ENCODE peak calls at places on chromosomes 5 and 9, in seven cellular contexts. P is PC-9, F is fibroblast of lung, J is WTC11, K is hepatocyte, E is AG04449, D is dorsolateral prefrontal cortex. N is an unnamed sample.

GRCh38 chr9:93930070-93930469 is 25.1 kb downstream of the BARX1 start:
- DNase-seq in P (no peak), F (no peak), J (no peak), K (no peak), E (no peak), D (no peak), N (no peak)

GRCh38 chr5:73796164-73797141 is 170.5 kb downstream of the ARHGEF28 start:
- DNase-seq in P (peak), F (peak), J (no peak), K (peak), E (peak), D (no peak), N (peak)

GRCh38 chr9:130172161-130172857 is at the start of gene NCS1:
- DNase-seq in P (no peak), F (peak), J (peak), K (peak), E (no peak), D (peak), N (peak)

GRCh38 chr5:1799110-1799601 is 481 bp downstream of the MRPL36 start:
- DNase-seq in P (no peak), F (peak), J (no peak), K (peak), E (no peak), D (no peak), N (peak)

GRCh38 chr5:151697452-151697851 is 10.7 kb upstream of the SPARC start:
- DNase-seq in P (no peak), F (peak), J (no peak), K (no peak), E (no peak), D (no peak), N (no peak)

GRCh38 chr9:129617167-129617566 is 3.7 kb downstream of the C9orf50 start:
- DNase-seq in P (peak), F (peak), J (peak), K (peak), E (no peak), D (no peak), N (no peak)

GRCh38 chr5:60295423-60295822 is 401.9 kb upstream of the PDE4D start:
- DNase-seq in P (no peak), F (peak), J (peak), K (peak), E (no peak), D (no peak), N (peak)

GRCh38 chr5:74017112-74017511 is 391.1 kb downstream of the ARHGEF28 start:
- DNase-seq in P (peak), F (peak), J (no peak), K (peak), E (no peak), D (no peak), N (no peak)

GRCh38 chr9:126411225-126411947 is 84.8 kb downstream of the MVB12B start:
- DNase-seq in P (peak), F (peak), J (no peak), K (no peak), E (no peak), D (no peak), N (peak)

GRCh38 chr9:81556923-81557322 is 132.4 kb downstream of the TLE1 start:
- DNase-seq in P (no peak), F (no peak), J (no peak), K (no peak), E (no peak), D (no peak), N (no peak)

GRCh38 chr9:136511670-136512592 is 29.1 kb upstream of the SEC16A start:
- DNase-seq in P (no peak), F (no peak), J (no peak), K (no peak), E (no peak), D (peak), N (no peak)

GRCh38 chr5:1792842-1793266 is 6.8 kb downstream of the MRPL36 start:
- DNase-seq in P (no peak), F (peak), J (no peak), K (no peak), E (peak), D (peak), N (peak)

GRCh38 chr5:33824516-33825195 is 67.1 kb downstream of the ADAMTS12 start:
- DNase-seq in P (no peak), F (peak), J (no peak), K (no peak), E (peak), D (no peak), N (peak)

GRCh38 chr9:88653926-88654325 is 118.9 kb downstream of the NXNL2 start:
- DNase-seq in P (no peak), F (peak), J (no peak), K (no peak), E (no peak), D (no peak), N (no peak)

GRCh38 chr5:126031989-126032716 is 391.1 kb upstream of the GRAMD2B start:
- DNase-seq in P (no peak), F (peak), J (no peak), K (no peak), E (no peak), D (no peak), N (no peak)

GRCh38 chr5:116575635-116576042 is 1.0 kb upstream of the SEMA6A start:
- DNase-seq in P (no peak), F (no peak), J (peak), K (peak), E (no peak), D (peak), N (peak)

GRCh38 chr5:181261320-181262085 is 560 bp upstream of the TRIM52 start:
- DNase-seq in P (no peak), F (peak), J (peak), K (peak), E (no peak), D (peak), N (peak)

GRCh38 chr9:135179976-135180375 is 92.5 kb downstream of the OLFM1 start:
- DNase-seq in P (no peak), F (no peak), J (no peak), K (no peak), E (no peak), D (no peak), N (no peak)

GRCh38 chr9:107249131-107249533 is 33.9 kb upstream of the RAD23B start:
- DNase-seq in P (peak), F (peak), J (peak), K (no peak), E (no peak), D (no peak), N (no peak)

GRCh38 chr5:160959804-160960203 is 107.8 kb upstream of the ATP10B start:
- DNase-seq in P (peak), F (peak), J (no peak), K (peak), E (no peak), D (no peak), N (no peak)

GRCh38 chr5:37838152-37838932 is 1.5 kb downstream of the GDNF start:
- DNase-seq in P (no peak), F (peak), J (peak), K (peak), E (no peak), D (no peak), N (peak)

GRCh38 chr5:139517683-139518564 is 35.4 kb upstream of the STING1 start:
- DNase-seq in P (peak), F (peak), J (peak), K (peak), E (no peak), D (peak), N (peak)

GRCh38 chr9:105053209-105053652 is 125.3 kb upstream of the ABCA1 start:
- DNase-seq in P (peak), F (peak), J (no peak), K (peak), E (no peak), D (no peak), N (peak)

GRCh38 chr9:93827545-93828330 is 127.4 kb downstream of the BARX1 start:
- DNase-seq in P (no peak), F (peak), J (peak), K (peak), E (no peak), D (peak), N (peak)

GRCh38 chr5:176446884-176447537 is 1.2 kb upstream of the FAF2 start:
- DNase-seq in P (no peak), F (no peak), J (peak), K (no peak), E (no peak), D (peak), N (peak)

GRCh38 chr9:101307041-101307440 is 77.8 kb downstream of the BAAT start:
- DNase-seq in P (no peak), F (peak), J (no peak), K (no peak), E (no peak), D (no peak), N (no peak)

GRCh38 chr5:16776611-16777251 is 159.4 kb downstream of the MYO10 start:
- DNase-seq in P (no peak), F (no peak), J (peak), K (peak), E (no peak), D (no peak), N (no peak)

GRCh38 chr5:62284946-62285891 is 20.8 kb upstream of the KIF2A start:
- DNase-seq in P (no peak), F (no peak), J (no peak), K (no peak), E (no peak), D (no peak), N (no peak)

GRCh38 chr9:113886003-113886324 is 9.9 kb downstream of the ZNF618 start:
- DNase-seq in P (no peak), F (peak), J (no peak), K (no peak), E (no peak), D (no peak), N (no peak)

GRCh38 chr9:105681313-105681712 is 13.0 kb upstream of the TMEM38B start:
- DNase-seq in P (no peak), F (no peak), J (no peak), K (no peak), E (no peak), D (no peak), N (no peak)

GRCh38 chr5:149666212-149666852 is 63.8 kb upstream of the PPARGC1B start:
- DNase-seq in P (no peak), F (peak), J (no peak), K (no peak), E (no peak), D (no peak), N (no peak)

GRCh38 chr5:27652505-27652904 is 614.1 kb upstream of the CDH9 start:
- DNase-seq in P (no peak), F (no peak), J (no peak), K (no peak), E (no peak), D (no peak), N (no peak)
- TF ChIP-seq CTCF in P (no peak), F (no peak), J (no peak), K (no peak), E (no peak), D (no peak), N (no peak)

DNA sequence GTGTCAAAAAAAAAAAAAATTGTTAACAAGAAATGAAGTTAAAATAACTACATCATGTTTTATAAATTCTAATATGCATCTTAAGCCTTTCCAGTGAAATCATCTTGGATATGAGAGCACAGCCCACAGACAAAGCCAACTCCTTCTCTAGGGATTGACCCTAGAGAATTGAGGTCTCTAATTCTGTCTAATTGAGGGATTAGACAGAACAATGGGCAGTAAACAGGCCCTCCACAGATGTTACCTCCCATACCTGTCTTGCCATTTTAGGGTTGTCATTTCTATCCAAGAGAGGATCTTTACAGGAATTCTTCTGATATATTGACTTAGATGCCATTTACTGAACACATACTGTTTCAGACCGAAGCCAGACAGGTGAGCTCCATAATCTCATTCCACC is 42.3 kb downstream of the NSG2 start:
- DNase-seq in P (no peak), F (no peak), J (no peak), K (no peak), E (no peak), D (no peak), N (no peak)
- TF ChIP-seq CTCF in P (no peak), F (no peak), J (no peak), K (no peak), E (no peak), D (no peak), N (no peak)

GRCh38 chr5:5291357-5291756 is 131.1 kb upstream of the ICE1 start:
- DNase-seq in P (no peak), F (peak), J (no peak), K (no peak), E (no peak), D (no peak), N (no peak)

GRCh38 chr5:5294429-5294828 is 128.0 kb upstream of the ICE1 start:
- DNase-seq in P (no peak), F (no peak), J (no peak), K (no peak), E (no peak), D (no peak), N (no peak)

GRCh38 chr5:5295361-5295760 is 127.1 kb upstream of the ICE1 start:
- DNase-seq in P (no peak), F (no peak), J (no peak), K (no peak), E (no peak), D (peak), N (no peak)

GRCh38 chr5:5290674-5291334 is 131.7 kb upstream of the ICE1 start:
- DNase-seq in P (no peak), F (peak), J (no peak), K (no peak), E (no peak), D (no peak), N (no peak)

GRCh38 chr5:5293029-5293428 is 129.4 kb upstream of the ICE1 start:
- DNase-seq in P (no peak), F (no peak), J (no peak), K (no peak), E (no peak), D (no peak), N (no peak)
- TF ChIP-seq CTCF in P (no peak), F (no peak), J (no peak), K (no peak), E (no peak), D (no peak), N (no peak)

GRCh38 chr5:142324871-142325676 is at the start of gene SPRY4:
- DNase-seq in P (peak), F (peak), J (peak), K (peak), E (peak), D (peak), N (peak)
- TF ChIP-seq CTCF in P (no peak), F (no peak), J (no peak), K (no peak), E (peak), D (peak), N (no peak)

DNA sequence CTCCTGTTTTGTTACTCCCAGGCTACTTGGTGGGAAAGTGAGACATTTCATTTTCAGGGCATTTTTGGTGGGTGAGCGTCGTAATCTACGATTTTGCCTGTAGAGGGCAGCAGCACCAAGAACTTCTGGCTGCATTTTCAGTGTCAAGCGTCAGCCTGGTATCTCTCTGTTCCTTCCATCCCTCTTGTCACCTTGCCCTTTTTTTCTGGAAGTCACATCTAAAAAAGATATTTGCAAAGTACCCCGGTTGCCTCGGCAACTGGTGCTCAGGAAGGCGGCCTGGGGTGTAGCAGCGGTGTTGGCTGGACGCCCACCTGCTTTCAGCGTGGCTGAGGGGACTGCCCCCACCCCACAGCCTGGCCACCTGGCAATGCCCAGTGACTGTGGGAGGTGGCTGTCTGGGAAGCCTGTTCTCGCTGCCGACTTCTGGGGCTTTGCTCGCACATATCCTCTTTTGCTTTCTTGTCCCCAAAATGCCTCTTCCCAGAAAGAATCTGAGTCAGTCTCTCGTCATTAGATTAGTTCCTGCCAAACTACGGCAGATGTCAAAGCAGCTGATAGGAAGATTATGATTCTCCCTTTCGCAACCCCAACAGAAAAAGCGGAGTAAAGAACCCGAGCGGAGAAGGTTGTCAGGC is 84.5 kb downstream of the ACER2 start:
- DNase-seq in P (no peak), F (peak), J (peak), K (peak), E (no peak), D (peak), N (peak)
- TF ChIP-seq CTCF in P (peak), F (peak), J (peak), K (peak), E (peak), D (peak), N (peak)

GRCh38 chr5:96176022-96176421 is 214.4 kb upstream of the ELL2 start:
- DNase-seq in P (no peak), F (no peak), J (no peak), K (no peak), E (no peak), D (no peak), N (no peak)

GRCh38 chr5:96172436-96172835 is 210.8 kb upstream of the ELL2 start:
- DNase-seq in P (no peak), F (peak), J (no peak), K (no peak), E (peak), D (no peak), N (no peak)

GRCh38 chr5:96177303-96177869 is 215.7 kb upstream of the ELL2 start:
- DNase-seq in P (peak), F (peak), J (no peak), K (peak), E (peak), D (no peak), N (peak)

GRCh38 chr5:96180684-96181083 is 219.0 kb upstream of the ELL2 start:
- DNase-seq in P (no peak), F (no peak), J (no peak), K (no peak), E (no peak), D (no peak), N (no peak)

GRCh38 chr5:96175090-96175489 is 213.4 kb upstream of the ELL2 start:
- DNase-seq in P (no peak), F (no peak), J (no peak), K (no peak), E (no peak), D (no peak), N (no peak)
- TF ChIP-seq CTCF in P (peak), F (no peak), J (no peak), K (no peak), E (no peak), D (no peak), N (no peak)